ENCODE peak calls at places on chromosomes 1 and 21, in five cellular contexts. F, Z, E, I and D are unnamed samples.

GRCh38 chr1:232599178-232600041 is 30.5 kb downstream of the SIPA1L2 start:
- DNase-seq in I (no peak), E (no peak), F (no peak), Z (no peak), D (no peak)

GRCh38 chr1:203408485-203409229 is 57.7 kb upstream of the FMOD start:
- DNase-seq in I (peak), Z (peak), F (no peak), E (no peak), D (no peak)

GRCh38 chr1:180181048-180181447 is 26.4 kb downstream of the QSOX1 start:
- DNase-seq in F (no peak), Z (no peak), I (peak), E (no peak), D (no peak)

GRCh38 chr1:28266920-28267322 is 7.6 kb downstream of the SESN2 start:
- DNase-seq in Z (no peak), F (no peak), E (no peak), I (no peak), D (no peak)

GRCh38 chr1:154867841-154868610 is 2.1 kb downstream of the KCNN3 start:
- DNase-seq in Z (no peak), I (no peak), E (no peak), F (no peak), D (no peak)

GRCh38 chr1:36217667-36218066 is 6.6 kb upstream of the THRAP3 start:
- DNase-seq in F (no peak), E (no peak), I (no peak), Z (no peak), D (no peak)

GRCh38 chr1:159051436-159051835 is 25.1 kb downstream of the AIM2 start:
- DNase-seq in I (no peak), E (no peak), F (no peak), Z (no peak), D (no peak)

GRCh38 chr1:31587720-31588423 is 11.6 kb downstream of the TINAGL1 start:
- DNase-seq in E (no peak), Z (no peak), I (peak), F (peak), D (peak)

GRCh38 chr1:184163674-184164470 is 112.3 kb downstream of the TSEN15 start:
- DNase-seq in Z (no peak), E (no peak), I (no peak), F (no peak), D (no peak)

GRCh38 chr1:207954104-207954503 is 43.2 kb upstream of the CD34 start:
- DNase-seq in E (no peak), I (no peak), F (no peak), Z (no peak), D (no peak)

GRCh38 chr1:247331526-247332214 is at the start of gene ZNF496:
- DNase-seq in F (peak), I (peak), E (peak), Z (peak), D (peak)

GRCh38 chr1:233815865-233816264 is 88.6 kb upstream of the SLC35F3 start:
- DNase-seq in I (no peak), E (no peak), F (no peak), Z (no peak), D (no peak)

GRCh38 chr1:228097333-228098081 is 5.6 kb downstream of the C1orf35 start:
- DNase-seq in I (no peak), Z (no peak), E (no peak), F (no peak), D (no peak)

GRCh38 chr1:172254521-172255222 is 165.8 kb upstream of the C1orf105 start:
- DNase-seq in F (no peak), E (peak), I (no peak), Z (no peak), D (no peak)

GRCh38 chr1:229570305-229570704 is 11.8 kb upstream of the ABCB10 start:
- DNase-seq in Z (no peak), F (no peak), E (no peak), I (no peak), D (no peak)

GRCh38 chr1:224696891-224697765 is 81.0 kb downstream of the CNIH3 start:
- DNase-seq in F (no peak), I (no peak), E (no peak), Z (no peak), D (no peak)

GRCh38 chr1:187655163-187655562 is 826.4 kb downstream of the PLA2G4A start:
- DNase-seq in I (no peak), E (no peak), F (no peak), Z (no peak), D (no peak)

GRCh38 chr21:29501451-29501850 is 202.7 kb downstream of the BACH1 start:
- DNase-seq in Z (no peak), E (no peak), I (no peak), F (no peak), D (no peak)

GRCh38 chr1:156493154-156493631 is 7.4 kb downstream of the MEF2D start:
- DNase-seq in F (no peak), E (no peak), I (no peak), Z (no peak), D (no peak)

GRCh38 chr1:60867782-60868181 is 214.6 kb upstream of the NFIA start:
- DNase-seq in E (no peak), Z (no peak), I (no peak), F (no peak), D (no peak)

GRCh38 chr1:176469450-176469985 is 6.5 kb downstream of the PAPPA2 start:
- DNase-seq in F (no peak), E (no peak), Z (no peak), I (no peak), D (no peak)

GRCh38 chr1:31843506-31843905 is 27.7 kb upstream of the SPOCD1 start:
- DNase-seq in F (no peak), Z (peak), I (no peak), E (no peak), D (no peak)

GRCh38 chr1:61930246-61930645 is 188.0 kb downstream of the PATJ start:
- DNase-seq in I (no peak), E (no peak), Z (no peak), F (no peak), D (no peak)

GRCh38 chr1:150981805-150982712 is at the start of gene ANXA9:
- DNase-seq in Z (no peak), F (no peak), I (peak), E (no peak), D (no peak)

GRCh38 chr1:205940710-205941109 is 2.5 kb downstream of the SLC26A9 start:
- DNase-seq in Z (no peak), E (no peak), I (no peak), F (no peak), D (no peak)

GRCh38 chr1:2124446-2125198 is 70.0 kb downstream of the FAAP20 start:
- DNase-seq in E (no peak), I (no peak), Z (no peak), F (no peak), D (no peak)

GRCh38 chr21:27423073-27423472 is 456.2 kb upstream of the ADAMTS5 start:
- DNase-seq in F (no peak), I (no peak), Z (no peak), E (no peak), D (no peak)

GRCh38 chr1:166910396-166910994 is 34.4 kb upstream of the TADA1 start:
- DNase-seq in I (no peak), Z (peak), F (peak), E (peak), D (peak)

GRCh38 chr21:30958737-30959136 is 77.4 kb upstream of the KRTAP11-1 start:
- DNase-seq in Z (no peak), I (no peak), E (no peak), F (no peak), D (no peak)

GRCh38 chr1:192061556-192061955 is 96.7 kb upstream of the RGS18 start:
- DNase-seq in E (no peak), I (no peak), Z (no peak), F (no peak), D (no peak)